ENCODE peak calls at places on chromosome 5, in six cellular contexts. N, R, K, O, C and W are unnamed samples.

GRCh38 chr5:68730220-68731010 is 363.4 kb upstream of the SLC30A5 start:
- DNase-seq in N (no peak), O (no peak), K (no peak), C (no peak), R (no peak), W (no peak)

GRCh38 chr5:13990896-13991295 is 46.4 kb upstream of the DNAH5 start:
- DNase-seq in R (no peak), C (no peak), N (no peak), K (no peak), O (no peak), W (no peak)

GRCh38 chr5:32182463-32183081 is 8.5 kb upstream of the GOLPH3 start:
- DNase-seq in N (no peak), O (no peak), C (no peak), R (no peak), K (no peak), W (no peak)

GRCh38 chr5:141664733-141665461 is 13.7 kb upstream of the FCHSD1 start:
- DNase-seq in K (peak), N (peak), R (peak), C (peak), O (peak), W (no peak)

GRCh38 chr5:134545070-134545868 is 19.8 kb downstream of the JADE2 start:
- DNase-seq in R (no peak), K (no peak), O (no peak), C (no peak), N (no peak), W (peak)

GRCh38 chr5:25862276-25862675 is 1176.1 kb downstream of the CDH9 start:
- DNase-seq in O (no peak), C (no peak), N (no peak), K (no peak), R (peak), W (no peak)

GRCh38 chr5:113132579-113132978 is 156.0 kb downstream of the DCP2 start:
- DNase-seq in R (no peak), K (no peak), N (no peak), C (no peak), O (no peak), W (no peak)

GRCh38 chr5:135834639-135835529 is at the start of gene SLC25A48:
- DNase-seq in K (no peak), N (peak), C (no peak), R (no peak), O (peak), W (peak)

GRCh38 chr5:131318455-131318854 is 54.6 kb downstream of the CDC42SE2 start:
- DNase-seq in K (no peak), N (no peak), R (no peak), O (no peak), C (no peak), W (no peak)

GRCh38 chr5:140056880-140057279 is 13.8 kb upstream of the NRG2 start:
- DNase-seq in R (no peak), C (no peak), K (no peak), O (no peak), N (no peak), W (no peak)

GRCh38 chr5:8253376-8253775 is 384.4 kb downstream of the MTRR start:
- DNase-seq in K (no peak), C (no peak), N (no peak), R (peak), O (no peak), W (no peak)
- H3K27ac ChIP-seq in K (no peak), C (no peak), N (no peak), R (peak), O (no peak), W (no peak)

GRCh38 chr5:172607213-172607793 is 33.8 kb upstream of the NEURL1B start:
- DNase-seq in O (peak), K (no peak), R (no peak), N (no peak), C (no peak), W (peak)

GRCh38 chr5:172606156-172606785 is 34.8 kb upstream of the NEURL1B start:
- DNase-seq in R (no peak), K (no peak), C (no peak), N (no peak), O (peak), W (no peak)

GRCh38 chr5:172610643-172611042 is 30.4 kb upstream of the NEURL1B start:
- DNase-seq in K (no peak), N (no peak), R (no peak), O (no peak), C (no peak), W (no peak)

GRCh38 chr5:172611913-172612312 is 29.1 kb upstream of the NEURL1B start:
- DNase-seq in K (no peak), N (no peak), R (no peak), O (no peak), C (no peak), W (no peak)

GRCh38 chr5:172608773-172609172 is 32.3 kb upstream of the NEURL1B start:
- DNase-seq in O (peak), C (no peak), K (no peak), N (no peak), R (no peak), W (no peak)
- TF ChIP-seq CTCF in O (no peak), C (no peak), K (no peak), N (no peak), R (no peak), W (no peak)

GRCh38 chr5:163506726-163507125 is 1.3 kb downstream of the MAT2B start:
- DNase-seq in N (no peak), O (no peak), R (peak), C (no peak), K (no peak), W (no peak)

GRCh38 chr5:163504091-163504931 is 1.1 kb upstream of the MAT2B start:
- DNase-seq in N (no peak), K (no peak), C (no peak), O (no peak), R (peak), W (no peak)

GRCh38 chr5:163505475-163506457 is at the start of gene MAT2B:
- DNase-seq in N (peak), K (peak), R (peak), C (peak), O (peak), W (peak)

GRCh38 chr5:163503106-163504090 is 2.0 kb upstream of the MAT2B start:
- DNase-seq in N (peak), K (no peak), O (peak), C (peak), R (peak), W (no peak)

GRCh38 chr5:163505049-163505474 is 357 bp upstream of the MAT2B start:
- DNase-seq in K (no peak), O (no peak), R (no peak), C (no peak), N (no peak), W (no peak)
- H3K27ac ChIP-seq in K (peak), O (no peak), R (peak), C (peak), N (peak), W (peak)

GRCh38 chr5:110590187-110590586 is 136.3 kb downstream of the TMEM232 start:
- DNase-seq in K (no peak), N (no peak), C (no peak), R (peak), O (no peak), W (no peak)
- TF ChIP-seq CTCF in K (peak), N (no peak), C (peak), R (peak), O (peak), W (no peak)

DNA sequence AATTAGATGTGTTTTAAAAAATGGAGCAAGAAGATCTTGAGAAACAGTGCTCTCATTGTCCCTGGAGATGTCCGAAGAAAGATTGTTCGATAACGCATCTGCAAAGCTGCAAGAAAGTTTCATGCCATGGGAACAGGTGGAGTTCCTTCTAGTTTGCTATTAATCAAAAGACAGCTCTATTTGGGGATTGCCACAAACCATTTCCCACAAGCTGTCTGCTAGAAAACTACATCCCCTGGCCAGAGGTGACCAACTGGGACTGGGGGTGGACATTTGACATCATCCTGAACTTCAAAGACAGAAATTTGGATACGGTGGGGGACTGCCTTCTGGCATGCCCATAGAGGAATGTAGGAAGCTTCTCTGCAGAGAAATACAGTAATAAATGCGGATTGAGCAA is 50.8 kb upstream of the OSMR start:
- DNase-seq in O (no peak), K (no peak), R (no peak), N (no peak), C (no peak), W (no peak)
- H3K27ac ChIP-seq in O (no peak), K (peak), R (no peak), N (no peak), C (no peak), W (no peak)

GRCh38 chr5:111226556-111226955 is 2.4 kb downstream of the CAMK4 start:
- DNase-seq in C (no peak), N (no peak), R (no peak), K (no peak), O (no peak), W (no peak)

GRCh38 chr5:111223086-111223789 is 946 bp upstream of the CAMK4 start:
- DNase-seq in N (no peak), O (no peak), C (no peak), R (peak), K (no peak), W (no peak)

GRCh38 chr5:111224561-111224989 is 391 bp downstream of the CAMK4 start:
- DNase-seq in N (no peak), C (no peak), K (no peak), O (no peak), R (no peak), W (peak)

GRCh38 chr5:111225926-111226325 is 1.7 kb downstream of the CAMK4 start:
- DNase-seq in O (no peak), R (no peak), K (no peak), C (no peak), N (no peak), W (no peak)

DNA sequence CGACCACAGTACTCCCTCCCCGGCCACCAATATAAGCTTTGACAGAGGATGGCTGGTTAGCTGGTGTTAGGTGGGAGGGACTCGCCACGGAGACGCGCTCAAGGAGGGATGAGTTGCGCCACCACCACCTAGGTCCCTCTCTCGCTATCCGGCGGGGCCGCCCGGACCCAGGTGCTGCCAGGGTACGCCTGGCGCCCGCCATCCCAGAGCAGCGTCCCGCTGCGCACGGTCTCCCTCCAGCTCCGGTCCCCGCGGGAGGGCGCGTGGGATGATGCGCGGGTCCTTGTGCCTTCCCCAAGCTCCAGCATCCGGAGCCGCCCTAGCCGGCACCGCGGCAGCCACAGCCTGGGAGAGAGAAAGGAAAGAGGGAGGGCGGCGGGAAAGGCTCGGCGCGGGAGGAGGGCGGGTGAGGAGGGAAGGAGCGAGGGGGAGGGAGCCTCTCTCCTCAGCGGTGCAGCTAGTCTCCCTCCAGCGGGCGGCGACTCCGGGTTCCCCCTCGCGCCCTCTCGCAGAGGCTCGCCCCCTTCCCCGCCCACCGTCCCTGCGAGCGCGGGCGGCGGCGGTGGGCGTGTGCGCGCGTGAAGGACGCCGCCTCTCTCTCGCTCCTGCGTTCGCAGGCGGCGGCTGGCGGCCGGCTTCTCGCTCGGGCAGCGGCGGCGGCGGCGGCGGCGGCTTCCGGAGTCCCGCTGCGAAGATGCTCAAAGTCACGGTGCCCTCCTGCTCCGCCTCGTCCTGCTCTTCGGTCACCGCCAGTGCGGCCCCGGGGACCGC is at the start of gene CAMK4:
- DNase-seq in O (peak), N (peak), R (peak), C (peak), K (peak), W (peak)
- TF ChIP-seq CTCF in O (no peak), N (no peak), R (no peak), C (peak), K (no peak), W (no peak)

DNA sequence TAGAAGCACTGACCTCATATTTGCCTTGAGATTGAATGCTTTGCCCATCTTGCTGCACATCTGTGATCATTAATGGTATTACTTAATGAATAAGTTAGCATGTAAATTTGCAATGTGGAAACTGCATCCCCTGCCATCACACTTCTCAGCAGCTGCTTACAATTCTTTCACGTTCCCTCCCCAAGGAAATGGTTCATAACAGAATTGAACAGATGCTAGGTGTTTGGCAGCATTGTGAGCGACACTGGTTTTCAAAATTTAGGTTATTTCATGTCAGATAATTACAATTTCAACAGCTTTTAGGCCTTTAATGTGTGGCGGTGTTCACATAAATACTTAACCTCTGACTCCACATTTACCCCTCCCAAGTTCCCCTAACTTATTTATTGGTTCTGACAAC is 46.6 kb downstream of the SLC1A3 start:
- DNase-seq in C (no peak), R (no peak), O (no peak), N (no peak), K (no peak), W (no peak)
- H3K27ac ChIP-seq in C (no peak), R (no peak), O (no peak), N (no peak), K (no peak), W (no peak)